ENCODE peak calls at places on chromosomes 3 and 15, in five cellular contexts. One of them, this sample, is unnamed.

GRCh38 chr15:53197426-53197839 is 407.3 kb upstream of the ONECUT1 start:
- DNase-seq in progenitor cell of endocrine pancreas: peak
- DNase-seq in AG09309: peak
- DNase-seq in keratinocyte: no peak
- DNase-seq in GM10248: peak
- DNase-seq in this sample: peak

GRCh38 chr3:2420919-2421318 is 322.3 kb downstream of the CNTN4 start:
- DNase-seq in progenitor cell of endocrine pancreas: no peak
- DNase-seq in AG09309: no peak
- DNase-seq in keratinocyte: no peak
- DNase-seq in GM10248: no peak
- DNase-seq in this sample: no peak

GRCh38 chr3:29171583-29171990 is 109.3 kb upstream of the RBMS3 start:
- DNase-seq in progenitor cell of endocrine pancreas: no peak
- DNase-seq in AG09309: no peak
- DNase-seq in keratinocyte: no peak
- DNase-seq in GM10248: peak
- DNase-seq in this sample: no peak

GRCh38 chr15:90035095-90035834 is 34.1 kb downstream of the ZNF710 start:
- DNase-seq in progenitor cell of endocrine pancreas: no peak
- DNase-seq in AG09309: no peak
- DNase-seq in keratinocyte: no peak
- DNase-seq in GM10248: no peak
- DNase-seq in this sample: no peak

GRCh38 chr15:55372701-55373440 is 35.3 kb downstream of the CCPG1 start:
- DNase-seq in progenitor cell of endocrine pancreas: no peak
- DNase-seq in AG09309: no peak
- DNase-seq in keratinocyte: no peak
- DNase-seq in GM10248: peak
- DNase-seq in this sample: peak

GRCh38 chr3:173983353-173983752 is 585.8 kb downstream of the NLGN1 start:
- DNase-seq in progenitor cell of endocrine pancreas: no peak
- DNase-seq in AG09309: no peak
- DNase-seq in keratinocyte: no peak
- DNase-seq in GM10248: no peak
- DNase-seq in this sample: no peak

GRCh38 chr3:149468504-149469212 is 5.8 kb upstream of the TM4SF4 start:
- DNase-seq in progenitor cell of endocrine pancreas: no peak
- DNase-seq in AG09309: no peak
- DNase-seq in keratinocyte: no peak
- DNase-seq in GM10248: peak
- DNase-seq in this sample: peak

GRCh38 chr15:40054746-40055575 is 16.0 kb upstream of the SRP14 start:
- DNase-seq in progenitor cell of endocrine pancreas: no peak
- DNase-seq in AG09309: no peak
- DNase-seq in keratinocyte: no peak
- DNase-seq in GM10248: peak
- DNase-seq in this sample: no peak

GRCh38 chr3:152539191-152539764 is 270.5 kb downstream of the MBNL1 start:
- DNase-seq in progenitor cell of endocrine pancreas: no peak
- DNase-seq in AG09309: no peak
- DNase-seq in keratinocyte: no peak
- DNase-seq in GM10248: no peak
- DNase-seq in this sample: no peak

GRCh38 chr15:40342421-40343313 is 1.9 kb upstream of the CCDC9B start:
- DNase-seq in progenitor cell of endocrine pancreas: no peak
- DNase-seq in AG09309: no peak
- DNase-seq in keratinocyte: no peak
- DNase-seq in GM10248: no peak
- DNase-seq in this sample: no peak

GRCh38 chr3:127535106-127535785 is 55.3 kb downstream of the TPRA1 start:
- DNase-seq in progenitor cell of endocrine pancreas: no peak
- DNase-seq in AG09309: no peak
- DNase-seq in keratinocyte: no peak
- DNase-seq in GM10248: no peak
- DNase-seq in this sample: no peak

GRCh38 chr3:42539871-42540714 is 37.6 kb downstream of the VIPR1 start:
- DNase-seq in progenitor cell of endocrine pancreas: peak
- DNase-seq in AG09309: no peak
- DNase-seq in keratinocyte: peak
- DNase-seq in GM10248: peak
- DNase-seq in this sample: peak

GRCh38 chr15:72379856-72380255 is 4.0 kb upstream of the HEXA start:
- DNase-seq in progenitor cell of endocrine pancreas: no peak
- DNase-seq in AG09309: no peak
- DNase-seq in keratinocyte: no peak
- DNase-seq in GM10248: no peak
- DNase-seq in this sample: no peak

GRCh38 chr15:90864507-90864906 is 3.9 kb upstream of the FURIN start:
- DNase-seq in progenitor cell of endocrine pancreas: no peak
- DNase-seq in AG09309: no peak
- DNase-seq in keratinocyte: no peak
- DNase-seq in GM10248: no peak
- DNase-seq in this sample: no peak

GRCh38 chr3:156561533-156561932 is 6.6 kb upstream of the SSR3 start:
- DNase-seq in progenitor cell of endocrine pancreas: no peak
- DNase-seq in AG09309: no peak
- DNase-seq in keratinocyte: no peak
- DNase-seq in GM10248: no peak
- DNase-seq in this sample: no peak

GRCh38 chr3:135161425-135161824 is 366.4 kb downstream of the EPHB1 start:
- DNase-seq in progenitor cell of endocrine pancreas: no peak
- DNase-seq in AG09309: no peak
- DNase-seq in keratinocyte: no peak
- DNase-seq in GM10248: no peak
- DNase-seq in this sample: no peak

GRCh38 chr3:167116120-167116922 is 263.8 kb downstream of the ZBBX start:
- DNase-seq in progenitor cell of endocrine pancreas: no peak
- DNase-seq in AG09309: no peak
- DNase-seq in keratinocyte: no peak
- DNase-seq in GM10248: no peak
- DNase-seq in this sample: no peak

GRCh38 chr15:62392411-62392810 is 227.3 kb upstream of the C2CD4B start:
- DNase-seq in progenitor cell of endocrine pancreas: no peak
- DNase-seq in AG09309: no peak
- DNase-seq in keratinocyte: no peak
- DNase-seq in GM10248: no peak
- DNase-seq in this sample: no peak

GRCh38 chr3:14415501-14415900 is 13.1 kb downstream of the SLC6A6 start:
- DNase-seq in progenitor cell of endocrine pancreas: no peak
- DNase-seq in AG09309: peak
- DNase-seq in keratinocyte: no peak
- DNase-seq in GM10248: no peak
- DNase-seq in this sample: no peak

GRCh38 chr3:147757919-147758318 is 348.8 kb downstream of the ZIC1 start:
- DNase-seq in progenitor cell of endocrine pancreas: no peak
- DNase-seq in AG09309: no peak
- DNase-seq in keratinocyte: no peak
- DNase-seq in GM10248: no peak
- DNase-seq in this sample: no peak

GRCh38 chr15:28919201-28919627 is 33.4 kb downstream of the APBA2 start:
- DNase-seq in progenitor cell of endocrine pancreas: no peak
- DNase-seq in AG09309: no peak
- DNase-seq in keratinocyte: no peak
- DNase-seq in GM10248: no peak
- DNase-seq in this sample: no peak

GRCh38 chr3:120145498-120146285 is 51.4 kb upstream of the GSK3B start:
- DNase-seq in progenitor cell of endocrine pancreas: no peak
- DNase-seq in AG09309: peak
- DNase-seq in keratinocyte: peak
- DNase-seq in GM10248: no peak
- DNase-seq in this sample: no peak

GRCh38 chr15:69400850-69401249 is 13.3 kb upstream of the KIF23 start:
- DNase-seq in progenitor cell of endocrine pancreas: no peak
- DNase-seq in AG09309: no peak
- DNase-seq in keratinocyte: no peak
- DNase-seq in GM10248: no peak
- DNase-seq in this sample: no peak

GRCh38 chr15:77654975-77655374 is 22.3 kb upstream of the LINGO1 start:
- DNase-seq in progenitor cell of endocrine pancreas: no peak
- DNase-seq in AG09309: no peak
- DNase-seq in keratinocyte: no peak
- DNase-seq in GM10248: no peak
- DNase-seq in this sample: no peak

GRCh38 chr3:140053011-140053702 is 118.2 kb downstream of the CLSTN2 start:
- DNase-seq in progenitor cell of endocrine pancreas: no peak
- DNase-seq in AG09309: no peak
- DNase-seq in keratinocyte: no peak
- DNase-seq in GM10248: no peak
- DNase-seq in this sample: no peak

GRCh38 chr15:29615791-29616190 is 206.5 kb downstream of the TJP1 start:
- DNase-seq in progenitor cell of endocrine pancreas: no peak
- DNase-seq in AG09309: no peak
- DNase-seq in keratinocyte: no peak
- DNase-seq in GM10248: no peak
- DNase-seq in this sample: no peak

GRCh38 chr3:101998256-101998926 is 149.1 kb downstream of the NFKBIZ start:
- DNase-seq in progenitor cell of endocrine pancreas: no peak
- DNase-seq in AG09309: no peak
- DNase-seq in keratinocyte: no peak
- DNase-seq in GM10248: no peak
- DNase-seq in this sample: no peak

GRCh38 chr3:20648294-20648693 is 462.3 kb upstream of the SGO1 start:
- DNase-seq in progenitor cell of endocrine pancreas: no peak
- DNase-seq in AG09309: peak
- DNase-seq in keratinocyte: no peak
- DNase-seq in GM10248: no peak
- DNase-seq in this sample: no peak

GRCh38 chr3:161310649-161311423 is 60.5 kb downstream of the SPTSSB start:
- DNase-seq in progenitor cell of endocrine pancreas: no peak
- DNase-seq in AG09309: no peak
- DNase-seq in keratinocyte: no peak
- DNase-seq in GM10248: peak
- DNase-seq in this sample: peak

GRCh38 chr15:66670698-66671580 is 31.1 kb upstream of the SMAD6 start:
- DNase-seq in progenitor cell of endocrine pancreas: no peak
- DNase-seq in AG09309: no peak
- DNase-seq in keratinocyte: peak
- DNase-seq in GM10248: no peak
- DNase-seq in this sample: no peak

GRCh38 chr15:75153084-75153483 is 48.6 kb upstream of the C15orf39 start:
- DNase-seq in progenitor cell of endocrine pancreas: no peak
- DNase-seq in AG09309: no peak
- DNase-seq in keratinocyte: no peak
- DNase-seq in GM10248: no peak
- DNase-seq in this sample: no peak